ENCODE peak calls at places on chromosomes 13 and 19, in seven cellular contexts. T is IMR-90, F is SK-N-SH, Q is GM12878, X is H1, Y is HepG2, S is K562. I is an unnamed sample.

GRCh38 chr19:1970003-1970805 is 29.2 kb downstream of the CSNK1G2 start:
- DNase-seq in T (no peak), F (no peak), Q (no peak), X (no peak), Y (no peak), S (no peak), I (no peak)

GRCh38 chr13:83940742-83941141 is 58.5 kb upstream of the SLITRK1 start:
- DNase-seq in T (no peak), F (no peak), Q (no peak), X (no peak), Y (no peak), S (no peak), I (no peak)

GRCh38 chr19:30781519-30781918 is 409.3 kb downstream of the ZNF536 start:
- DNase-seq in T (no peak), F (peak), Q (no peak), X (no peak), Y (no peak), S (no peak), I (no peak)

GRCh38 chr19:18437481-18438330 is at the start of gene ISYNA1:
- DNase-seq in T (peak), F (peak), Q (no peak), X (peak), Y (peak), S (peak), I (no peak)

GRCh38 chr19:49335784-49336481 is 727 bp downstream of the CD37 start:
- DNase-seq in T (no peak), F (no peak), Q (no peak), X (no peak), Y (no peak), S (no peak), I (no peak)

GRCh38 chr13:99895999-99896695 is 75.4 kb downstream of the ZIC5 start:
- DNase-seq in T (no peak), F (peak), Q (no peak), X (peak), Y (no peak), S (no peak), I (no peak)

GRCh38 chr19:42657551-42657950 is 62.8 kb upstream of the CEACAM8 start:
- DNase-seq in T (peak), F (no peak), Q (no peak), X (no peak), Y (no peak), S (no peak), I (no peak)

GRCh38 chr13:98187155-98187726 is 10.2 kb upstream of the RNF113B start:
- DNase-seq in T (no peak), F (no peak), Q (no peak), X (no peak), Y (no peak), S (no peak), I (no peak)

GRCh38 chr19:55591555-55591954 is 7.8 kb downstream of the FIZ1 start:
- DNase-seq in T (no peak), F (no peak), Q (no peak), X (peak), Y (no peak), S (peak), I (no peak)

GRCh38 chr19:10690351-10690781 is 10.9 kb upstream of the QTRT1 start:
- DNase-seq in T (peak), F (no peak), Q (no peak), X (no peak), Y (no peak), S (no peak), I (no peak)

GRCh38 chr13:86584301-86584700 is 785.1 kb upstream of the SLITRK6 start:
- DNase-seq in T (no peak), F (no peak), Q (no peak), X (no peak), Y (no peak), S (no peak), I (no peak)

GRCh38 chr19:14530005-14530348 is 583 bp downstream of the TECR start:
- DNase-seq in T (no peak), F (no peak), Q (no peak), X (no peak), Y (no peak), S (no peak), I (no peak)
- H2AFZ ChIP-seq in T (peak), F (peak), Q (peak), X (peak), Y (no peak), S (peak), I (no peak)

DNA sequence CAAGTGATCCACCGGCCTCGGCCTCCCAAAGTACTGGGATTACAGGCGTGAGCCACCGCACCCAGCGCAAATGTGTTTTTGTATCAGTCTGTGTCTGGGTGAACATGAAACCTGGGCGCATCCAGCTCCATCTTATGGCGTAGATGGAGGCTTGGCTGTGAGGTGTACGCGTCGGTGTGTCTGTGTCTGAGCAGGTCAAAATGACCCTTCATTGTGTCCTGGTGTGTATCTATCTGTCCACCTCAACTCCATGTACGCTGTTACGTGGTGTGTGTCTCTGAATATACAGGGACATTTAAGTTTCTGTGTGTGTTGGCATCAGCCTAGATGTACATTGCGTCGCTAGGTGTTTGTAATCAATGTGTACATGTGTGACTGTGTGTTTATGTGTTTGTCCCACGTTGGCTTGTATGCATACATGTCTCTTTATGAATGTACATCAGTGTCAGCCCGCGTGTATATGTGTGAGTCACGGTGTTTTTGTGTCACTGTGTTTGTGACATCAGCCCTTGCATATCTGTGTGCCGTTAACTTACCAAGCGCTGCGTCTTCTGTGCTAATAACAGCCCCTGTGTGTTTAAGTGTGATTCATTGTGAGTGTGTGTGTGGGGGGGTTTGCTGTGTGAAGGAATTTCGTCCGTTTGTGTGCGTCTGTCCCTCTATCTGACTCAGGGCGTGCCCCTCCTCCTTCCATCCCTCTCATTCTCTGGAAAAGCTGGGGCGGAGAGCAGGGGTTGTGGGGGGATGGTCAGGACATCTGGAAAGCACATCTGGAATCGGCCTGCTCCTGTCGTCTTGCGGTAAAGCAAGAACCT is 6.4 kb downstream of the AXL start:
- DNase-seq in T (peak), F (peak), Q (no peak), X (no peak), Y (peak), S (peak), I (peak)
- H3K4me2 ChIP-seq in T (peak), F (peak), Q (no peak), X (peak), Y (peak), S (peak), I (peak)

DNA sequence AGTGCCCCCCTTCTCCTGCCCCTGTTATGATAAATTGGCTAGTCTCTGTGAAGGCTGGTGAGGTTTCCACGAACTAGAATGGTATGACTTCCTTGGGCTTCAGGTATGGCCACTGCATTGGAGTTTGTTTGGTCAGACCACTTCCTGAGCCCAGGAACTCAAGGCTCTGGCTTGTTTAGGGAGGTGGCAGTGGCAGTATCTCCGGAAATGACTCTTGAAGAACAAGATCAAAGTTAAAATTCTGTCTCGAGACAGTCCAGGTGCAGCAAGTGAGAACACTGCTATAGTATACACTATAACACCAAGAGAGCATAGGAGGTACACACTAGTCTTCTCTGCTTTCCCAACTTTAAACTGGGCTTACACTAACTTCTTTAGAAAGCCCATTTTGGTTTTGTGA is 309.1 kb downstream of the KLF12 start:
- DNase-seq in T (no peak), F (no peak), Q (no peak), X (no peak), Y (no peak), S (no peak), I (no peak)
- TF ChIP-seq RAD21 in T (no peak), F (no peak), Q (no peak), X (no peak), Y (no peak), S (no peak), I (no peak)

GRCh38 chr19:3201911-3202310 is 16.2 kb downstream of the NCLN start:
- DNase-seq in T (no peak), F (no peak), Q (no peak), X (no peak), Y (no peak), S (no peak), I (no peak)
- H2AFZ ChIP-seq in T (no peak), F (no peak), Q (no peak), X (no peak), Y (no peak), S (no peak), I (no peak)

GRCh38 chr13:92843549-92843948 is 383.1 kb upstream of the GPC6 start:
- DNase-seq in T (peak), F (no peak), Q (no peak), X (no peak), Y (no peak), S (no peak), I (no peak)
- H3K4me2 ChIP-seq in T (peak), F (peak), Q (no peak), X (no peak), Y (no peak), S (no peak), I (no peak)

DNA sequence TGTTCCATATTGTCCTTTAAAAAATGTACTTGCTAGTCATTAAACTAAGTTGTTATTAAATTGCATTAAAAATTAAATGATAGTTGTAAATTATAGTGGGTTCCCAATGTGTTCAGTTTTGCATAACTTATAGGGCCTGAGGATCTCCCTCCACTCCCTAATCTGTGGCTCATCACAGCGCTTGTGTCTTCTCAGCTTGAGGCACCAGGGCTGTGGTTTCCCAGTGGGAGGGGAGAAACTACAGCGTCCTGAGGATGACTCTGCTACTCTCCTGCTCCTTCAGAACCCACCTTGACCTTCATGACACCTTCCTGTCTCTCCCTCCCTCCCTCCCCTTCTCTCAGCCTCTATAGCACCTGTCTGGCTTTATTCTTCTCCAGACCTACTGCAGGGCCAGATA is 1.4 kb downstream of the SGCG start:
- DNase-seq in T (no peak), F (no peak), Q (no peak), X (no peak), Y (no peak), S (peak), I (no peak)
- TF ChIP-seq RAD21 in T (no peak), F (no peak), Q (no peak), X (no peak), Y (no peak), S (no peak), I (no peak)

DNA sequence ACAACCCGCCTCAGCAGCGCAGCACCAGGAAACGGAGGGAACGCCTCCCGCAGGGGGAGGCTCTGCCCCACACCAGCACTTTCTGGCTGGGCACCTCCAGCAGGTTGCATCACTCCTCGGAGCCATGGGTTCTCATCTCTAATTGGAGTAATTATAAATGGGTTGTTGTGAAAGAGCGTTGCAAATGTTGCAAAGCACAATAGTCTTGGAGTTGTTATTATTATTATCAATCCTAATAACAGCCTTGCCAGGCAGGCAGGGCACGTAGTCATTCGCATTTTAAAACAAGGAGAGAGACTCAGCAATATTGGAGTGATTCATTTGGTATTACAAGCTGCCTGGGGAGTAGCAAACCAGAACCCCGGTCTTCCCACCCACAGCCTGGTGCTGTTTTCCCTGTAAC is 108.6 kb upstream of the GJB6 start:
- DNase-seq in T (no peak), F (no peak), Q (no peak), X (no peak), Y (no peak), S (no peak), I (no peak)
- H2AFZ ChIP-seq in T (peak), F (peak), Q (no peak), X (peak), Y (no peak), S (no peak), I (no peak)